ENCODE peak calls at places on chromosomes 5 and 9, in eight cellular contexts. One of them, this sample, is unnamed.

GRCh38 chr9:92671323-92671722 is 1.4 kb upstream of the IPPK start:
- DNase-seq in lower lobe of right lung: no peak
- DNase-seq in GM04504: no peak
- DNase-seq in activated T-cell treated with anti-CD3 and anti-CD28 coated beads for 24 hours: no peak
- DNase-seq in neural crest cell: no peak
- DNase-seq in activated CD8-positive, alpha-beta T cell treated with anti-CD3 and anti-CD28 coated beads for 36 hours: no peak
- DNase-seq in choroid plexus epithelial cell: peak
- DNase-seq in Calu3: peak
- DNase-seq in this sample: no peak

GRCh38 chr5:57386958-57387357 is 95.7 kb downstream of the ACTBL2 start:
- DNase-seq in lower lobe of right lung: no peak
- DNase-seq in GM04504: peak
- DNase-seq in activated T-cell treated with anti-CD3 and anti-CD28 coated beads for 24 hours: no peak
- DNase-seq in neural crest cell: no peak
- DNase-seq in activated CD8-positive, alpha-beta T cell treated with anti-CD3 and anti-CD28 coated beads for 36 hours: no peak
- DNase-seq in choroid plexus epithelial cell: peak
- DNase-seq in Calu3: no peak
- DNase-seq in this sample: no peak

GRCh38 chr9:37997636-37998374 is 71.2 kb downstream of the SHB start:
- DNase-seq in lower lobe of right lung: no peak
- DNase-seq in GM04504: no peak
- DNase-seq in activated T-cell treated with anti-CD3 and anti-CD28 coated beads for 24 hours: no peak
- DNase-seq in neural crest cell: no peak
- DNase-seq in activated CD8-positive, alpha-beta T cell treated with anti-CD3 and anti-CD28 coated beads for 36 hours: no peak
- DNase-seq in choroid plexus epithelial cell: peak
- DNase-seq in Calu3: no peak
- DNase-seq in this sample: no peak

GRCh38 chr5:135048286-135048685 is 14.3 kb upstream of the PITX1 start:
- DNase-seq in lower lobe of right lung: no peak
- DNase-seq in GM04504: no peak
- DNase-seq in activated T-cell treated with anti-CD3 and anti-CD28 coated beads for 24 hours: no peak
- DNase-seq in neural crest cell: no peak
- DNase-seq in activated CD8-positive, alpha-beta T cell treated with anti-CD3 and anti-CD28 coated beads for 36 hours: no peak
- DNase-seq in choroid plexus epithelial cell: no peak
- DNase-seq in Calu3: no peak
- DNase-seq in this sample: no peak

GRCh38 chr9:129476821-129477611 is 143.9 kb downstream of the C9orf50 start:
- DNase-seq in lower lobe of right lung: no peak
- DNase-seq in GM04504: no peak
- DNase-seq in activated T-cell treated with anti-CD3 and anti-CD28 coated beads for 24 hours: no peak
- DNase-seq in neural crest cell: no peak
- DNase-seq in activated CD8-positive, alpha-beta T cell treated with anti-CD3 and anti-CD28 coated beads for 36 hours: no peak
- DNase-seq in choroid plexus epithelial cell: no peak
- DNase-seq in Calu3: no peak
- DNase-seq in this sample: no peak

GRCh38 chr5:163612358-163613149 is 107.1 kb downstream of the MAT2B start:
- DNase-seq in lower lobe of right lung: no peak
- DNase-seq in GM04504: no peak
- DNase-seq in activated T-cell treated with anti-CD3 and anti-CD28 coated beads for 24 hours: no peak
- DNase-seq in neural crest cell: no peak
- DNase-seq in activated CD8-positive, alpha-beta T cell treated with anti-CD3 and anti-CD28 coated beads for 36 hours: no peak
- DNase-seq in choroid plexus epithelial cell: peak
- DNase-seq in Calu3: no peak
- DNase-seq in this sample: no peak

GRCh38 chr9:110015759-110016158 is 192.2 kb downstream of the C9orf152 start:
- DNase-seq in lower lobe of right lung: no peak
- DNase-seq in GM04504: peak
- DNase-seq in activated T-cell treated with anti-CD3 and anti-CD28 coated beads for 24 hours: no peak
- DNase-seq in neural crest cell: no peak
- DNase-seq in activated CD8-positive, alpha-beta T cell treated with anti-CD3 and anti-CD28 coated beads for 36 hours: peak
- DNase-seq in choroid plexus epithelial cell: peak
- DNase-seq in Calu3: no peak
- DNase-seq in this sample: no peak

GRCh38 chr5:88964831-88965230 is 81.8 kb upstream of the MEF2C start:
- DNase-seq in lower lobe of right lung: no peak
- DNase-seq in GM04504: no peak
- DNase-seq in activated T-cell treated with anti-CD3 and anti-CD28 coated beads for 24 hours: no peak
- DNase-seq in neural crest cell: no peak
- DNase-seq in activated CD8-positive, alpha-beta T cell treated with anti-CD3 and anti-CD28 coated beads for 36 hours: no peak
- DNase-seq in choroid plexus epithelial cell: no peak
- DNase-seq in Calu3: no peak
- DNase-seq in this sample: no peak

GRCh38 chr9:83520292-83520691 is 17.9 kb downstream of the FRMD3 start:
- DNase-seq in lower lobe of right lung: no peak
- DNase-seq in GM04504: no peak
- DNase-seq in activated T-cell treated with anti-CD3 and anti-CD28 coated beads for 24 hours: no peak
- DNase-seq in neural crest cell: no peak
- DNase-seq in activated CD8-positive, alpha-beta T cell treated with anti-CD3 and anti-CD28 coated beads for 36 hours: no peak
- DNase-seq in choroid plexus epithelial cell: no peak
- DNase-seq in Calu3: no peak
- DNase-seq in this sample: no peak

GRCh38 chr5:14460844-14461398 is 120.7 kb upstream of the OTULINL start:
- DNase-seq in lower lobe of right lung: no peak
- DNase-seq in GM04504: no peak
- DNase-seq in activated T-cell treated with anti-CD3 and anti-CD28 coated beads for 24 hours: no peak
- DNase-seq in neural crest cell: no peak
- DNase-seq in activated CD8-positive, alpha-beta T cell treated with anti-CD3 and anti-CD28 coated beads for 36 hours: no peak
- DNase-seq in choroid plexus epithelial cell: no peak
- DNase-seq in Calu3: no peak
- DNase-seq in this sample: no peak